ENCODE peak calls at places on chromosome X, in seven cellular contexts. One of them, this sample, is unnamed.

GRCh38 chrX:128019218-128019617 is 33.0 kb downstream of the ACTRT1 start:
- DNase-seq in choroid plexus epithelial cell: no peak
- DNase-seq in nucleus accumbens: no peak
- DNase-seq in central memory CD8-positive, alpha-beta T cell: no peak
- DNase-seq in IMR-90: no peak
- DNase-seq in pons: no peak
- DNase-seq in stimulated activated CD8-positive, alpha-beta memory T cell treated with anti-CD3 and anti-CD28 coated beads, Interleukin-4, amount 100 ng/mL, for 4 hours: no peak
- DNase-seq in this sample: no peak

GRCh38 chrX:69074726-69075125 is 90.5 kb downstream of the PJA1 start:
- DNase-seq in choroid plexus epithelial cell: no peak
- DNase-seq in nucleus accumbens: no peak
- DNase-seq in central memory CD8-positive, alpha-beta T cell: no peak
- DNase-seq in IMR-90: no peak
- DNase-seq in pons: no peak
- DNase-seq in stimulated activated CD8-positive, alpha-beta memory T cell treated with anti-CD3 and anti-CD28 coated beads, Interleukin-4, amount 100 ng/mL, for 4 hours: no peak
- DNase-seq in this sample: no peak

GRCh38 chrX:23493941-23494374 is 159.3 kb downstream of the PTCHD1 start:
- DNase-seq in choroid plexus epithelial cell: peak
- DNase-seq in nucleus accumbens: no peak
- DNase-seq in central memory CD8-positive, alpha-beta T cell: no peak
- DNase-seq in IMR-90: no peak
- DNase-seq in pons: no peak
- DNase-seq in stimulated activated CD8-positive, alpha-beta memory T cell treated with anti-CD3 and anti-CD28 coated beads, Interleukin-4, amount 100 ng/mL, for 4 hours: no peak
- DNase-seq in this sample: no peak

GRCh38 chrX:140467211-140467610 is 37.7 kb downstream of the SOX3 start:
- DNase-seq in choroid plexus epithelial cell: peak
- DNase-seq in nucleus accumbens: no peak
- DNase-seq in central memory CD8-positive, alpha-beta T cell: no peak
- DNase-seq in IMR-90: no peak
- DNase-seq in pons: no peak
- DNase-seq in stimulated activated CD8-positive, alpha-beta memory T cell treated with anti-CD3 and anti-CD28 coated beads, Interleukin-4, amount 100 ng/mL, for 4 hours: no peak
- DNase-seq in this sample: no peak

GRCh38 chrX:38426785-38427184 is 74.4 kb downstream of the OTC start:
- DNase-seq in choroid plexus epithelial cell: peak
- DNase-seq in nucleus accumbens: no peak
- DNase-seq in central memory CD8-positive, alpha-beta T cell: no peak
- DNase-seq in IMR-90: no peak
- DNase-seq in pons: no peak
- DNase-seq in stimulated activated CD8-positive, alpha-beta memory T cell treated with anti-CD3 and anti-CD28 coated beads, Interleukin-4, amount 100 ng/mL, for 4 hours: no peak
- DNase-seq in this sample: no peak

GRCh38 chrX:75211976-75212375 is 55.9 kb upstream of the ABCB7 start:
- DNase-seq in choroid plexus epithelial cell: no peak
- DNase-seq in nucleus accumbens: no peak
- DNase-seq in central memory CD8-positive, alpha-beta T cell: no peak
- DNase-seq in IMR-90: no peak
- DNase-seq in pons: no peak
- DNase-seq in stimulated activated CD8-positive, alpha-beta memory T cell treated with anti-CD3 and anti-CD28 coated beads, Interleukin-4, amount 100 ng/mL, for 4 hours: no peak
- DNase-seq in this sample: no peak

GRCh38 chrX:109936598-109936997 is 66.3 kb upstream of the TMEM164 start:
- DNase-seq in choroid plexus epithelial cell: no peak
- DNase-seq in nucleus accumbens: no peak
- DNase-seq in central memory CD8-positive, alpha-beta T cell: no peak
- DNase-seq in IMR-90: no peak
- DNase-seq in pons: no peak
- DNase-seq in stimulated activated CD8-positive, alpha-beta memory T cell treated with anti-CD3 and anti-CD28 coated beads, Interleukin-4, amount 100 ng/mL, for 4 hours: no peak
- DNase-seq in this sample: no peak

GRCh38 chrX:111519215-111519614 is 7.8 kb downstream of the SERTM2 start:
- DNase-seq in choroid plexus epithelial cell: peak
- DNase-seq in nucleus accumbens: no peak
- DNase-seq in central memory CD8-positive, alpha-beta T cell: no peak
- DNase-seq in IMR-90: peak
- DNase-seq in pons: no peak
- DNase-seq in stimulated activated CD8-positive, alpha-beta memory T cell treated with anti-CD3 and anti-CD28 coated beads, Interleukin-4, amount 100 ng/mL, for 4 hours: no peak
- DNase-seq in this sample: no peak

GRCh38 chrX:118254611-118255010 is 91.3 kb upstream of the WDR44 start:
- DNase-seq in choroid plexus epithelial cell: peak
- DNase-seq in nucleus accumbens: peak
- DNase-seq in central memory CD8-positive, alpha-beta T cell: no peak
- DNase-seq in IMR-90: peak
- DNase-seq in pons: peak
- DNase-seq in stimulated activated CD8-positive, alpha-beta memory T cell treated with anti-CD3 and anti-CD28 coated beads, Interleukin-4, amount 100 ng/mL, for 4 hours: peak
- DNase-seq in this sample: no peak

GRCh38 chrX:154096140-154097002 is 1.1 kb downstream of the MECP2 start:
- DNase-seq in choroid plexus epithelial cell: no peak
- DNase-seq in nucleus accumbens: no peak
- DNase-seq in central memory CD8-positive, alpha-beta T cell: no peak
- DNase-seq in IMR-90: peak
- DNase-seq in pons: peak
- DNase-seq in stimulated activated CD8-positive, alpha-beta memory T cell treated with anti-CD3 and anti-CD28 coated beads, Interleukin-4, amount 100 ng/mL, for 4 hours: no peak
- DNase-seq in this sample: no peak

GRCh38 chrX:152913915-152914314 is 16.0 kb downstream of the ZNF185 start:
- DNase-seq in choroid plexus epithelial cell: no peak
- DNase-seq in nucleus accumbens: no peak
- DNase-seq in central memory CD8-positive, alpha-beta T cell: no peak
- DNase-seq in IMR-90: no peak
- DNase-seq in pons: no peak
- DNase-seq in stimulated activated CD8-positive, alpha-beta memory T cell treated with anti-CD3 and anti-CD28 coated beads, Interleukin-4, amount 100 ng/mL, for 4 hours: no peak
- DNase-seq in this sample: no peak

GRCh38 chrX:42094208-42094607 is 170.9 kb upstream of the CASK start:
- DNase-seq in choroid plexus epithelial cell: peak
- DNase-seq in nucleus accumbens: no peak
- DNase-seq in central memory CD8-positive, alpha-beta T cell: no peak
- DNase-seq in IMR-90: peak
- DNase-seq in pons: no peak
- DNase-seq in stimulated activated CD8-positive, alpha-beta memory T cell treated with anti-CD3 and anti-CD28 coated beads, Interleukin-4, amount 100 ng/mL, for 4 hours: no peak
- DNase-seq in this sample: no peak

GRCh38 chrX:102765794-102766193 is 45.3 kb downstream of the GPRASP3 start:
- DNase-seq in choroid plexus epithelial cell: peak
- DNase-seq in nucleus accumbens: no peak
- DNase-seq in central memory CD8-positive, alpha-beta T cell: no peak
- DNase-seq in IMR-90: peak
- DNase-seq in pons: no peak
- DNase-seq in stimulated activated CD8-positive, alpha-beta memory T cell treated with anti-CD3 and anti-CD28 coated beads, Interleukin-4, amount 100 ng/mL, for 4 hours: no peak
- DNase-seq in this sample: no peak

GRCh38 chrX:109954955-109955354 is 48.0 kb upstream of the TMEM164 start:
- DNase-seq in choroid plexus epithelial cell: no peak
- DNase-seq in nucleus accumbens: no peak
- DNase-seq in central memory CD8-positive, alpha-beta T cell: no peak
- DNase-seq in IMR-90: no peak
- DNase-seq in pons: no peak
- DNase-seq in stimulated activated CD8-positive, alpha-beta memory T cell treated with anti-CD3 and anti-CD28 coated beads, Interleukin-4, amount 100 ng/mL, for 4 hours: no peak
- DNase-seq in this sample: no peak

GRCh38 chrX:71871367-71871766 is 39.3 kb upstream of the NHSL2 start:
- DNase-seq in choroid plexus epithelial cell: peak
- DNase-seq in nucleus accumbens: no peak
- DNase-seq in central memory CD8-positive, alpha-beta T cell: no peak
- DNase-seq in IMR-90: peak
- DNase-seq in pons: no peak
- DNase-seq in stimulated activated CD8-positive, alpha-beta memory T cell treated with anti-CD3 and anti-CD28 coated beads, Interleukin-4, amount 100 ng/mL, for 4 hours: no peak
- DNase-seq in this sample: no peak

GRCh38 chrX:17613979-17614572 is 123.2 kb upstream of the SCML1 start:
- DNase-seq in choroid plexus epithelial cell: peak
- DNase-seq in nucleus accumbens: no peak
- DNase-seq in central memory CD8-positive, alpha-beta T cell: no peak
- DNase-seq in IMR-90: peak
- DNase-seq in pons: no peak
- DNase-seq in stimulated activated CD8-positive, alpha-beta memory T cell treated with anti-CD3 and anti-CD28 coated beads, Interleukin-4, amount 100 ng/mL, for 4 hours: no peak
- DNase-seq in this sample: no peak

GRCh38 chrX:153779891-153780677 is 757 bp upstream of the SRPK3 start:
- DNase-seq in choroid plexus epithelial cell: no peak
- DNase-seq in nucleus accumbens: no peak
- DNase-seq in central memory CD8-positive, alpha-beta T cell: no peak
- DNase-seq in IMR-90: no peak
- DNase-seq in pons: no peak
- DNase-seq in stimulated activated CD8-positive, alpha-beta memory T cell treated with anti-CD3 and anti-CD28 coated beads, Interleukin-4, amount 100 ng/mL, for 4 hours: no peak
- DNase-seq in this sample: no peak

GRCh38 chrX:17414839-17415238 is 39.8 kb downstream of the NHS start:
- DNase-seq in choroid plexus epithelial cell: no peak
- DNase-seq in nucleus accumbens: no peak
- DNase-seq in central memory CD8-positive, alpha-beta T cell: no peak
- DNase-seq in IMR-90: no peak
- DNase-seq in pons: no peak
- DNase-seq in stimulated activated CD8-positive, alpha-beta memory T cell treated with anti-CD3 and anti-CD28 coated beads, Interleukin-4, amount 100 ng/mL, for 4 hours: no peak
- DNase-seq in this sample: no peak

GRCh38 chrX:115023139-115023538 is 5.7 kb upstream of the IL13RA2 start:
- DNase-seq in choroid plexus epithelial cell: peak
- DNase-seq in nucleus accumbens: no peak
- DNase-seq in central memory CD8-positive, alpha-beta T cell: no peak
- DNase-seq in IMR-90: peak
- DNase-seq in pons: no peak
- DNase-seq in stimulated activated CD8-positive, alpha-beta memory T cell treated with anti-CD3 and anti-CD28 coated beads, Interleukin-4, amount 100 ng/mL, for 4 hours: no peak
- DNase-seq in this sample: no peak

GRCh38 chrX:97009391-97009790 is 125.7 kb downstream of the RPA4 start:
- DNase-seq in choroid plexus epithelial cell: no peak
- DNase-seq in nucleus accumbens: no peak
- DNase-seq in central memory CD8-positive, alpha-beta T cell: no peak
- DNase-seq in IMR-90: no peak
- DNase-seq in pons: no peak
- DNase-seq in stimulated activated CD8-positive, alpha-beta memory T cell treated with anti-CD3 and anti-CD28 coated beads, Interleukin-4, amount 100 ng/mL, for 4 hours: no peak
- DNase-seq in this sample: no peak

GRCh38 chrX:30489323-30489722 is 88.2 kb downstream of the TASL start:
- DNase-seq in choroid plexus epithelial cell: no peak
- DNase-seq in nucleus accumbens: no peak
- DNase-seq in central memory CD8-positive, alpha-beta T cell: no peak
- DNase-seq in IMR-90: no peak
- DNase-seq in pons: no peak
- DNase-seq in stimulated activated CD8-positive, alpha-beta memory T cell treated with anti-CD3 and anti-CD28 coated beads, Interleukin-4, amount 100 ng/mL, for 4 hours: no peak
- DNase-seq in this sample: no peak

GRCh38 chrX:10387011-10387410 is 230.2 kb downstream of the CLCN4 start:
- DNase-seq in choroid plexus epithelial cell: peak
- DNase-seq in nucleus accumbens: no peak
- DNase-seq in central memory CD8-positive, alpha-beta T cell: no peak
- DNase-seq in IMR-90: peak
- DNase-seq in pons: no peak
- DNase-seq in stimulated activated CD8-positive, alpha-beta memory T cell treated with anti-CD3 and anti-CD28 coated beads, Interleukin-4, amount 100 ng/mL, for 4 hours: no peak
- DNase-seq in this sample: no peak

GRCh38 chrX:9597361-9598035 is 132.6 kb downstream of the TBL1X start:
- DNase-seq in choroid plexus epithelial cell: no peak
- DNase-seq in nucleus accumbens: no peak
- DNase-seq in central memory CD8-positive, alpha-beta T cell: no peak
- DNase-seq in IMR-90: no peak
- DNase-seq in pons: no peak
- DNase-seq in stimulated activated CD8-positive, alpha-beta memory T cell treated with anti-CD3 and anti-CD28 coated beads, Interleukin-4, amount 100 ng/mL, for 4 hours: no peak
- DNase-seq in this sample: no peak

GRCh38 chrX:113726009-113726408 is 857.9 kb upstream of the HTR2C start:
- DNase-seq in choroid plexus epithelial cell: no peak
- DNase-seq in nucleus accumbens: no peak
- DNase-seq in central memory CD8-positive, alpha-beta T cell: no peak
- DNase-seq in IMR-90: no peak
- DNase-seq in pons: no peak
- DNase-seq in stimulated activated CD8-positive, alpha-beta memory T cell treated with anti-CD3 and anti-CD28 coated beads, Interleukin-4, amount 100 ng/mL, for 4 hours: no peak
- DNase-seq in this sample: no peak

GRCh38 chrX:8679572-8679971 is 52.4 kb downstream of the ANOS1 start:
- DNase-seq in choroid plexus epithelial cell: no peak
- DNase-seq in nucleus accumbens: no peak
- DNase-seq in central memory CD8-positive, alpha-beta T cell: no peak
- DNase-seq in IMR-90: no peak
- DNase-seq in pons: no peak
- DNase-seq in stimulated activated CD8-positive, alpha-beta memory T cell treated with anti-CD3 and anti-CD28 coated beads, Interleukin-4, amount 100 ng/mL, for 4 hours: no peak
- DNase-seq in this sample: no peak

GRCh38 chrX:103197721-103198306 is 17.1 kb upstream of the BEX4 start:
- DNase-seq in choroid plexus epithelial cell: no peak
- DNase-seq in nucleus accumbens: no peak
- DNase-seq in central memory CD8-positive, alpha-beta T cell: no peak
- DNase-seq in IMR-90: peak
- DNase-seq in pons: no peak
- DNase-seq in stimulated activated CD8-positive, alpha-beta memory T cell treated with anti-CD3 and anti-CD28 coated beads, Interleukin-4, amount 100 ng/mL, for 4 hours: no peak
- DNase-seq in this sample: no peak

GRCh38 chrX:7147431-7147977 is at the start of gene STS:
- DNase-seq in choroid plexus epithelial cell: peak
- DNase-seq in nucleus accumbens: peak
- DNase-seq in central memory CD8-positive, alpha-beta T cell: no peak
- DNase-seq in IMR-90: peak
- DNase-seq in pons: peak
- DNase-seq in stimulated activated CD8-positive, alpha-beta memory T cell treated with anti-CD3 and anti-CD28 coated beads, Interleukin-4, amount 100 ng/mL, for 4 hours: no peak
- DNase-seq in this sample: no peak

GRCh38 chrX:67622053-67622452 is 78.2 kb downstream of the AR start:
- DNase-seq in choroid plexus epithelial cell: no peak
- DNase-seq in nucleus accumbens: no peak
- DNase-seq in central memory CD8-positive, alpha-beta T cell: no peak
- DNase-seq in IMR-90: no peak
- DNase-seq in pons: no peak
- DNase-seq in stimulated activated CD8-positive, alpha-beta memory T cell treated with anti-CD3 and anti-CD28 coated beads, Interleukin-4, amount 100 ng/mL, for 4 hours: no peak
- DNase-seq in this sample: no peak

GRCh38 chrX:136065044-136065671 is 79.9 kb downstream of the SLC9A6 start:
- DNase-seq in choroid plexus epithelial cell: peak
- DNase-seq in nucleus accumbens: no peak
- DNase-seq in central memory CD8-positive, alpha-beta T cell: no peak
- DNase-seq in IMR-90: peak
- DNase-seq in pons: no peak
- DNase-seq in stimulated activated CD8-positive, alpha-beta memory T cell treated with anti-CD3 and anti-CD28 coated beads, Interleukin-4, amount 100 ng/mL, for 4 hours: no peak
- DNase-seq in this sample: no peak

GRCh38 chrX:51894697-51895336 is 1.4 kb downstream of the MAGED1 start:
- DNase-seq in choroid plexus epithelial cell: peak
- DNase-seq in nucleus accumbens: peak
- DNase-seq in central memory CD8-positive, alpha-beta T cell: no peak
- DNase-seq in IMR-90: peak
- DNase-seq in pons: peak
- DNase-seq in stimulated activated CD8-positive, alpha-beta memory T cell treated with anti-CD3 and anti-CD28 coated beads, Interleukin-4, amount 100 ng/mL, for 4 hours: no peak
- DNase-seq in this sample: no peak

GRCh38 chrX:53089224-53089842 is 4.6 kb upstream of the KANTR start:
- DNase-seq in choroid plexus epithelial cell: peak
- DNase-seq in nucleus accumbens: peak
- DNase-seq in central memory CD8-positive, alpha-beta T cell: no peak
- DNase-seq in IMR-90: peak
- DNase-seq in pons: peak
- DNase-seq in stimulated activated CD8-positive, alpha-beta memory T cell treated with anti-CD3 and anti-CD28 coated beads, Interleukin-4, amount 100 ng/mL, for 4 hours: no peak
- DNase-seq in this sample: no peak

GRCh38 chrX:24767557-24767956 is 73.8 kb downstream of the POLA1 start:
- DNase-seq in choroid plexus epithelial cell: no peak
- DNase-seq in nucleus accumbens: no peak
- DNase-seq in central memory CD8-positive, alpha-beta T cell: no peak
- DNase-seq in IMR-90: peak
- DNase-seq in pons: no peak
- DNase-seq in stimulated activated CD8-positive, alpha-beta memory T cell treated with anti-CD3 and anti-CD28 coated beads, Interleukin-4, amount 100 ng/mL, for 4 hours: no peak
- DNase-seq in this sample: no peak

GRCh38 chrX:19846995-19847790 is 40.2 kb downstream of the SH3KBP1 start:
- DNase-seq in choroid plexus epithelial cell: peak
- DNase-seq in nucleus accumbens: no peak
- DNase-seq in central memory CD8-positive, alpha-beta T cell: no peak
- DNase-seq in IMR-90: peak
- DNase-seq in pons: no peak
- DNase-seq in stimulated activated CD8-positive, alpha-beta memory T cell treated with anti-CD3 and anti-CD28 coated beads, Interleukin-4, amount 100 ng/mL, for 4 hours: no peak
- DNase-seq in this sample: no peak

GRCh38 chrX:85897376-85898110 is 149.8 kb downstream of the CHM start:
- DNase-seq in choroid plexus epithelial cell: no peak
- DNase-seq in nucleus accumbens: no peak
- DNase-seq in central memory CD8-positive, alpha-beta T cell: no peak
- DNase-seq in IMR-90: no peak
- DNase-seq in pons: no peak
- DNase-seq in stimulated activated CD8-positive, alpha-beta memory T cell treated with anti-CD3 and anti-CD28 coated beads, Interleukin-4, amount 100 ng/mL, for 4 hours: no peak
- DNase-seq in this sample: no peak

GRCh38 chrX:50106051-50106450 is 94.8 kb downstream of the AKAP4 start:
- DNase-seq in choroid plexus epithelial cell: no peak
- DNase-seq in nucleus accumbens: no peak
- DNase-seq in central memory CD8-positive, alpha-beta T cell: no peak
- DNase-seq in IMR-90: no peak
- DNase-seq in pons: no peak
- DNase-seq in stimulated activated CD8-positive, alpha-beta memory T cell treated with anti-CD3 and anti-CD28 coated beads, Interleukin-4, amount 100 ng/mL, for 4 hours: no peak
- DNase-seq in this sample: no peak

GRCh38 chrX:124010157-124010556 is 48.7 kb downstream of the STAG2 start:
- DNase-seq in choroid plexus epithelial cell: no peak
- DNase-seq in nucleus accumbens: no peak
- DNase-seq in central memory CD8-positive, alpha-beta T cell: no peak
- DNase-seq in IMR-90: peak
- DNase-seq in pons: no peak
- DNase-seq in stimulated activated CD8-positive, alpha-beta memory T cell treated with anti-CD3 and anti-CD28 coated beads, Interleukin-4, amount 100 ng/mL, for 4 hours: no peak
- DNase-seq in this sample: no peak